ENCODE peak calls at places on chromosome 7, in nine cellular contexts. One of them, this sample, is unnamed.

GRCh38 chr7:40437936-40438634 is 303.3 kb downstream of the SUGCT start:
- DNase-seq in AG09319: no peak
- DNase-seq in epithelial cell of prostate: no peak
- DNase-seq in IMR-90: peak
- DNase-seq in stimulated activated CD8-positive, alpha-beta memory T cell treated with anti-CD3 and anti-CD28 coated beads, Interleukin-7, amount 100 ng/mL, for 4 hours: no peak
- DNase-seq in neural crest cell: no peak
- DNase-seq in kidney glomerular epithelial cell: peak
- DNase-seq in H7: no peak
- DNase-seq in GM19239: no peak
- DNase-seq in this sample: no peak

GRCh38 chr7:28572321-28573058 is 160.2 kb downstream of the CREB5 start:
- DNase-seq in neural crest cell: no peak
- DNase-seq in kidney glomerular epithelial cell: no peak
- DNase-seq in AG09319: no peak
- DNase-seq in H7: no peak
- DNase-seq in stimulated activated CD8-positive, alpha-beta memory T cell treated with anti-CD3 and anti-CD28 coated beads, Interleukin-7, amount 100 ng/mL, for 4 hours: no peak
- DNase-seq in epithelial cell of prostate: no peak
- DNase-seq in IMR-90: no peak
- DNase-seq in GM19239: no peak
- DNase-seq in this sample: no peak

GRCh38 chr7:105488219-105488571 is 33.9 kb downstream of the PUS7 start:
- DNase-seq in IMR-90: no peak
- DNase-seq in stimulated activated CD8-positive, alpha-beta memory T cell treated with anti-CD3 and anti-CD28 coated beads, Interleukin-7, amount 100 ng/mL, for 4 hours: no peak
- DNase-seq in kidney glomerular epithelial cell: no peak
- DNase-seq in epithelial cell of prostate: no peak
- DNase-seq in neural crest cell: no peak
- DNase-seq in H7: no peak
- DNase-seq in AG09319: no peak
- DNase-seq in GM19239: no peak
- DNase-seq in this sample: no peak

GRCh38 chr7:100600222-100601038 is 1.7 kb upstream of the PCOLCE start:
- DNase-seq in H7: peak
- DNase-seq in kidney glomerular epithelial cell: no peak
- DNase-seq in IMR-90: no peak
- DNase-seq in neural crest cell: no peak
- DNase-seq in GM19239: no peak
- DNase-seq in AG09319: no peak
- DNase-seq in stimulated activated CD8-positive, alpha-beta memory T cell treated with anti-CD3 and anti-CD28 coated beads, Interleukin-7, amount 100 ng/mL, for 4 hours: no peak
- DNase-seq in epithelial cell of prostate: no peak
- DNase-seq in this sample: no peak

GRCh38 chr7:101179117-101179779 is 845 bp downstream of the NAT16 start:
- DNase-seq in stimulated activated CD8-positive, alpha-beta memory T cell treated with anti-CD3 and anti-CD28 coated beads, Interleukin-7, amount 100 ng/mL, for 4 hours: no peak
- DNase-seq in kidney glomerular epithelial cell: no peak
- DNase-seq in epithelial cell of prostate: no peak
- DNase-seq in H7: peak
- DNase-seq in neural crest cell: peak
- DNase-seq in AG09319: no peak
- DNase-seq in IMR-90: no peak
- DNase-seq in GM19239: no peak
- DNase-seq in this sample: no peak

GRCh38 chr7:47483604-47484273 is 98.2 kb downstream of the TNS3 start:
- DNase-seq in GM19239: no peak
- DNase-seq in IMR-90: peak
- DNase-seq in kidney glomerular epithelial cell: no peak
- DNase-seq in neural crest cell: no peak
- DNase-seq in AG09319: no peak
- DNase-seq in epithelial cell of prostate: no peak
- DNase-seq in stimulated activated CD8-positive, alpha-beta memory T cell treated with anti-CD3 and anti-CD28 coated beads, Interleukin-7, amount 100 ng/mL, for 4 hours: no peak
- DNase-seq in H7: no peak
- DNase-seq in this sample: no peak

GRCh38 chr7:158612546-158612945 is 24.9 kb upstream of the PTPRN2 start:
- DNase-seq in H7: no peak
- DNase-seq in IMR-90: no peak
- DNase-seq in neural crest cell: no peak
- DNase-seq in GM19239: no peak
- DNase-seq in kidney glomerular epithelial cell: no peak
- DNase-seq in stimulated activated CD8-positive, alpha-beta memory T cell treated with anti-CD3 and anti-CD28 coated beads, Interleukin-7, amount 100 ng/mL, for 4 hours: no peak
- DNase-seq in AG09319: no peak
- DNase-seq in epithelial cell of prostate: no peak
- DNase-seq in this sample: no peak

GRCh38 chr7:120802751-120803150 is 55.2 kb downstream of the TSPAN12 start:
- DNase-seq in neural crest cell: no peak
- DNase-seq in IMR-90: no peak
- DNase-seq in AG09319: no peak
- DNase-seq in kidney glomerular epithelial cell: no peak
- DNase-seq in H7: no peak
- DNase-seq in stimulated activated CD8-positive, alpha-beta memory T cell treated with anti-CD3 and anti-CD28 coated beads, Interleukin-7, amount 100 ng/mL, for 4 hours: no peak
- DNase-seq in epithelial cell of prostate: no peak
- DNase-seq in GM19239: no peak
- DNase-seq in this sample: no peak

GRCh38 chr7:157978766-157979165 is 608.9 kb downstream of the PTPRN2 start:
- DNase-seq in epithelial cell of prostate: no peak
- DNase-seq in IMR-90: no peak
- DNase-seq in H7: no peak
- DNase-seq in GM19239: no peak
- DNase-seq in kidney glomerular epithelial cell: no peak
- DNase-seq in neural crest cell: no peak
- DNase-seq in stimulated activated CD8-positive, alpha-beta memory T cell treated with anti-CD3 and anti-CD28 coated beads, Interleukin-7, amount 100 ng/mL, for 4 hours: no peak
- DNase-seq in AG09319: no peak
- DNase-seq in this sample: no peak

GRCh38 chr7:80307251-80307856 is 172.7 kb downstream of the GNAI1 start:
- DNase-seq in IMR-90: peak
- DNase-seq in stimulated activated CD8-positive, alpha-beta memory T cell treated with anti-CD3 and anti-CD28 coated beads, Interleukin-7, amount 100 ng/mL, for 4 hours: no peak
- DNase-seq in kidney glomerular epithelial cell: peak
- DNase-seq in GM19239: no peak
- DNase-seq in epithelial cell of prostate: peak
- DNase-seq in AG09319: peak
- DNase-seq in H7: no peak
- DNase-seq in neural crest cell: no peak
- DNase-seq in this sample: no peak

GRCh38 chr7:7236041-7236440 is 53.7 kb downstream of the C1GALT1 start:
- DNase-seq in H7: no peak
- DNase-seq in GM19239: no peak
- DNase-seq in epithelial cell of prostate: peak
- DNase-seq in kidney glomerular epithelial cell: no peak
- DNase-seq in IMR-90: no peak
- DNase-seq in AG09319: no peak
- DNase-seq in neural crest cell: no peak
- DNase-seq in stimulated activated CD8-positive, alpha-beta memory T cell treated with anti-CD3 and anti-CD28 coated beads, Interleukin-7, amount 100 ng/mL, for 4 hours: no peak
- DNase-seq in this sample: no peak

GRCh38 chr7:113320419-113320818 is 202.1 kb upstream of the SMIM30 start:
- DNase-seq in GM19239: no peak
- DNase-seq in stimulated activated CD8-positive, alpha-beta memory T cell treated with anti-CD3 and anti-CD28 coated beads, Interleukin-7, amount 100 ng/mL, for 4 hours: no peak
- DNase-seq in H7: no peak
- DNase-seq in kidney glomerular epithelial cell: no peak
- DNase-seq in AG09319: no peak
- DNase-seq in IMR-90: no peak
- DNase-seq in neural crest cell: no peak
- DNase-seq in epithelial cell of prostate: no peak
- DNase-seq in this sample: no peak

GRCh38 chr7:39016609-39017008 is 38.9 kb downstream of the POU6F2 start:
- DNase-seq in H7: no peak
- DNase-seq in epithelial cell of prostate: no peak
- DNase-seq in IMR-90: no peak
- DNase-seq in stimulated activated CD8-positive, alpha-beta memory T cell treated with anti-CD3 and anti-CD28 coated beads, Interleukin-7, amount 100 ng/mL, for 4 hours: no peak
- DNase-seq in kidney glomerular epithelial cell: peak
- DNase-seq in neural crest cell: no peak
- DNase-seq in AG09319: no peak
- DNase-seq in GM19239: no peak
- DNase-seq in this sample: no peak

GRCh38 chr7:30253796-30254165 is 30.6 kb upstream of the ZNRF2 start:
- DNase-seq in IMR-90: no peak
- DNase-seq in GM19239: no peak
- DNase-seq in H7: no peak
- DNase-seq in kidney glomerular epithelial cell: no peak
- DNase-seq in stimulated activated CD8-positive, alpha-beta memory T cell treated with anti-CD3 and anti-CD28 coated beads, Interleukin-7, amount 100 ng/mL, for 4 hours: no peak
- DNase-seq in AG09319: no peak
- DNase-seq in epithelial cell of prostate: no peak
- DNase-seq in neural crest cell: no peak
- DNase-seq in this sample: no peak

GRCh38 chr7:108347616-108348015 is 108.6 kb downstream of the NRCAM start:
- DNase-seq in H7: peak
- DNase-seq in kidney glomerular epithelial cell: peak
- DNase-seq in epithelial cell of prostate: no peak
- DNase-seq in GM19239: no peak
- DNase-seq in stimulated activated CD8-positive, alpha-beta memory T cell treated with anti-CD3 and anti-CD28 coated beads, Interleukin-7, amount 100 ng/mL, for 4 hours: no peak
- DNase-seq in AG09319: no peak
- DNase-seq in IMR-90: peak
- DNase-seq in neural crest cell: no peak
- DNase-seq in this sample: no peak

GRCh38 chr7:158469396-158470051 is 118.1 kb downstream of the PTPRN2 start:
- DNase-seq in AG09319: no peak
- DNase-seq in epithelial cell of prostate: no peak
- DNase-seq in GM19239: no peak
- DNase-seq in stimulated activated CD8-positive, alpha-beta memory T cell treated with anti-CD3 and anti-CD28 coated beads, Interleukin-7, amount 100 ng/mL, for 4 hours: no peak
- DNase-seq in H7: no peak
- DNase-seq in IMR-90: no peak
- DNase-seq in neural crest cell: no peak
- DNase-seq in kidney glomerular epithelial cell: no peak
- DNase-seq in this sample: no peak

GRCh38 chr7:50714851-50715250 is 67.8 kb downstream of the GRB10 start:
- DNase-seq in stimulated activated CD8-positive, alpha-beta memory T cell treated with anti-CD3 and anti-CD28 coated beads, Interleukin-7, amount 100 ng/mL, for 4 hours: no peak
- DNase-seq in IMR-90: no peak
- DNase-seq in neural crest cell: no peak
- DNase-seq in H7: no peak
- DNase-seq in kidney glomerular epithelial cell: no peak
- DNase-seq in AG09319: no peak
- DNase-seq in epithelial cell of prostate: no peak
- DNase-seq in GM19239: no peak
- DNase-seq in this sample: no peak

GRCh38 chr7:95441042-95441823 is 6.4 kb upstream of the PON2 start:
- DNase-seq in stimulated activated CD8-positive, alpha-beta memory T cell treated with anti-CD3 and anti-CD28 coated beads, Interleukin-7, amount 100 ng/mL, for 4 hours: no peak
- DNase-seq in kidney glomerular epithelial cell: peak
- DNase-seq in H7: no peak
- DNase-seq in neural crest cell: no peak
- DNase-seq in IMR-90: no peak
- DNase-seq in epithelial cell of prostate: peak
- DNase-seq in AG09319: no peak
- DNase-seq in GM19239: no peak
- DNase-seq in this sample: no peak

GRCh38 chr7:116984917-116985316 is 31.6 kb downstream of the ST7 start:
- DNase-seq in IMR-90: peak
- DNase-seq in kidney glomerular epithelial cell: peak
- DNase-seq in H7: no peak
- DNase-seq in neural crest cell: no peak
- DNase-seq in stimulated activated CD8-positive, alpha-beta memory T cell treated with anti-CD3 and anti-CD28 coated beads, Interleukin-7, amount 100 ng/mL, for 4 hours: no peak
- DNase-seq in epithelial cell of prostate: no peak
- DNase-seq in AG09319: no peak
- DNase-seq in GM19239: no peak
- DNase-seq in this sample: no peak

GRCh38 chr7:140315498-140316164 is 82.7 kb downstream of the SLC37A3 start:
- DNase-seq in kidney glomerular epithelial cell: no peak
- DNase-seq in IMR-90: no peak
- DNase-seq in neural crest cell: no peak
- DNase-seq in epithelial cell of prostate: no peak
- DNase-seq in AG09319: no peak
- DNase-seq in stimulated activated CD8-positive, alpha-beta memory T cell treated with anti-CD3 and anti-CD28 coated beads, Interleukin-7, amount 100 ng/mL, for 4 hours: no peak
- DNase-seq in GM19239: no peak
- DNase-seq in H7: no peak
- DNase-seq in this sample: no peak

GRCh38 chr7:92678291-92678920 is 88.2 kb upstream of the FAM133B start:
- DNase-seq in GM19239: no peak
- DNase-seq in kidney glomerular epithelial cell: no peak
- DNase-seq in AG09319: no peak
- DNase-seq in epithelial cell of prostate: no peak
- DNase-seq in neural crest cell: no peak
- DNase-seq in stimulated activated CD8-positive, alpha-beta memory T cell treated with anti-CD3 and anti-CD28 coated beads, Interleukin-7, amount 100 ng/mL, for 4 hours: no peak
- DNase-seq in IMR-90: no peak
- DNase-seq in H7: no peak
- DNase-seq in this sample: no peak

GRCh38 chr7:37259381-37259821 is 189.3 kb downstream of the ELMO1 start:
- DNase-seq in IMR-90: no peak
- DNase-seq in AG09319: no peak
- DNase-seq in H7: no peak
- DNase-seq in kidney glomerular epithelial cell: no peak
- DNase-seq in stimulated activated CD8-positive, alpha-beta memory T cell treated with anti-CD3 and anti-CD28 coated beads, Interleukin-7, amount 100 ng/mL, for 4 hours: no peak
- DNase-seq in GM19239: no peak
- DNase-seq in neural crest cell: no peak
- DNase-seq in epithelial cell of prostate: no peak
- DNase-seq in this sample: no peak

GRCh38 chr7:150953061-150953997 is 24.8 kb downstream of the KCNH2 start:
- DNase-seq in kidney glomerular epithelial cell: no peak
- DNase-seq in stimulated activated CD8-positive, alpha-beta memory T cell treated with anti-CD3 and anti-CD28 coated beads, Interleukin-7, amount 100 ng/mL, for 4 hours: no peak
- DNase-seq in neural crest cell: no peak
- DNase-seq in GM19239: no peak
- DNase-seq in H7: peak
- DNase-seq in epithelial cell of prostate: no peak
- DNase-seq in AG09319: no peak
- DNase-seq in IMR-90: no peak
- DNase-seq in this sample: no peak

GRCh38 chr7:36966039-36966438 is 241.7 kb upstream of the AOAH start:
- DNase-seq in AG09319: no peak
- DNase-seq in IMR-90: no peak
- DNase-seq in kidney glomerular epithelial cell: no peak
- DNase-seq in stimulated activated CD8-positive, alpha-beta memory T cell treated with anti-CD3 and anti-CD28 coated beads, Interleukin-7, amount 100 ng/mL, for 4 hours: no peak
- DNase-seq in neural crest cell: no peak
- DNase-seq in H7: no peak
- DNase-seq in GM19239: no peak
- DNase-seq in epithelial cell of prostate: no peak
- DNase-seq in this sample: no peak

GRCh38 chr7:78770422-78771410 is 682.8 kb downstream of the MAGI2 start:
- DNase-seq in IMR-90: peak
- DNase-seq in GM19239: no peak
- DNase-seq in AG09319: no peak
- DNase-seq in epithelial cell of prostate: no peak
- DNase-seq in stimulated activated CD8-positive, alpha-beta memory T cell treated with anti-CD3 and anti-CD28 coated beads, Interleukin-7, amount 100 ng/mL, for 4 hours: no peak
- DNase-seq in kidney glomerular epithelial cell: no peak
- DNase-seq in H7: peak
- DNase-seq in neural crest cell: no peak
- DNase-seq in this sample: no peak

GRCh38 chr7:156180451-156181229 is 368.4 kb upstream of the SHH start:
- DNase-seq in H7: no peak
- DNase-seq in kidney glomerular epithelial cell: no peak
- DNase-seq in IMR-90: no peak
- DNase-seq in epithelial cell of prostate: no peak
- DNase-seq in stimulated activated CD8-positive, alpha-beta memory T cell treated with anti-CD3 and anti-CD28 coated beads, Interleukin-7, amount 100 ng/mL, for 4 hours: no peak
- DNase-seq in AG09319: no peak
- DNase-seq in GM19239: no peak
- DNase-seq in neural crest cell: no peak
- DNase-seq in this sample: no peak